ENCODE peak calls at places on chromosomes 2 and 18, in five cellular contexts. One of them, this sample, is unnamed.

GRCh38 chr2:180823546-180824141 is 156.8 kb upstream of the UBE2E3 start:
- DNase-seq in A549: no peak
- DNase-seq in vagina: no peak
- DNase-seq in upper lobe of left lung: no peak
- DNase-seq in adrenal gland: no peak
- DNase-seq in this sample: no peak

GRCh38 chr2:168169097-168169745 is 78.2 kb downstream of the STK39 start:
- DNase-seq in vagina: no peak
- DNase-seq in upper lobe of left lung: no peak
- DNase-seq in A549: no peak
- DNase-seq in adrenal gland: no peak
- DNase-seq in this sample: no peak

GRCh38 chr2:16554184-16554583 is 111.5 kb downstream of the CYRIA start:
- DNase-seq in A549: no peak
- DNase-seq in vagina: no peak
- DNase-seq in adrenal gland: no peak
- DNase-seq in upper lobe of left lung: no peak
- DNase-seq in this sample: no peak

GRCh38 chr2:221018262-221018661 is 553.8 kb downstream of the EPHA4 start:
- DNase-seq in upper lobe of left lung: no peak
- DNase-seq in A549: no peak
- DNase-seq in adrenal gland: no peak
- DNase-seq in vagina: no peak
- DNase-seq in this sample: no peak

GRCh38 chr2:63424329-63425078 is 163.8 kb downstream of the WDPCP start:
- DNase-seq in upper lobe of left lung: peak
- DNase-seq in vagina: no peak
- DNase-seq in A549: peak
- DNase-seq in adrenal gland: no peak
- DNase-seq in this sample: peak

GRCh38 chr18:9825571-9826073 is 60.2 kb upstream of the TXNDC2 start:
- DNase-seq in upper lobe of left lung: no peak
- DNase-seq in adrenal gland: peak
- DNase-seq in A549: peak
- DNase-seq in vagina: no peak
- DNase-seq in this sample: peak

GRCh38 chr2:218733615-218734021 is 23.0 kb downstream of the TTLL4 start:
- DNase-seq in A549: peak
- DNase-seq in adrenal gland: peak
- DNase-seq in upper lobe of left lung: no peak
- DNase-seq in vagina: no peak
- DNase-seq in this sample: no peak

GRCh38 chr2:239845968-239846367 is 179.2 kb downstream of the NDUFA10 start:
- DNase-seq in vagina: no peak
- DNase-seq in adrenal gland: no peak
- DNase-seq in A549: no peak
- DNase-seq in upper lobe of left lung: no peak
- DNase-seq in this sample: no peak

GRCh38 chr2:241514545-241514944 is 6.2 kb upstream of the STK25 start:
- DNase-seq in A549: no peak
- DNase-seq in vagina: no peak
- DNase-seq in upper lobe of left lung: no peak
- DNase-seq in adrenal gland: no peak
- DNase-seq in this sample: no peak

GRCh38 chr2:223563462-223563861 is 38.7 kb downstream of the SCG2 start:
- DNase-seq in upper lobe of left lung: no peak
- DNase-seq in A549: peak
- DNase-seq in vagina: no peak
- DNase-seq in adrenal gland: no peak
- DNase-seq in this sample: no peak

GRCh38 chr18:36321636-36322407 is 24.3 kb downstream of the FHOD3 start:
- DNase-seq in adrenal gland: no peak
- DNase-seq in vagina: peak
- DNase-seq in A549: no peak
- DNase-seq in upper lobe of left lung: no peak
- DNase-seq in this sample: no peak

GRCh38 chr2:55616509-55617159 is 788 bp downstream of the PPP4R3B start:
- DNase-seq in A549: peak
- DNase-seq in adrenal gland: peak
- DNase-seq in vagina: no peak
- DNase-seq in upper lobe of left lung: no peak
- DNase-seq in this sample: peak

GRCh38 chr2:220117010-220117409 is 489.6 kb downstream of the SLC4A3 start:
- DNase-seq in A549: no peak
- DNase-seq in vagina: no peak
- DNase-seq in adrenal gland: no peak
- DNase-seq in upper lobe of left lung: no peak
- DNase-seq in this sample: no peak

GRCh38 chr2:171798156-171798815 is 95.8 kb downstream of the SLC25A12 start:
- DNase-seq in adrenal gland: no peak
- DNase-seq in A549: no peak
- DNase-seq in upper lobe of left lung: no peak
- DNase-seq in vagina: no peak
- DNase-seq in this sample: no peak

GRCh38 chr2:237324446-237325236 is 89.3 kb downstream of the COL6A3 start:
- DNase-seq in vagina: peak
- DNase-seq in upper lobe of left lung: no peak
- DNase-seq in adrenal gland: peak
- DNase-seq in A549: no peak
- DNase-seq in this sample: no peak

GRCh38 chr2:9538000-9538507 is 17.6 kb downstream of the ADAM17 start:
- DNase-seq in A549: peak
- DNase-seq in vagina: no peak
- DNase-seq in adrenal gland: no peak
- DNase-seq in upper lobe of left lung: no peak
- DNase-seq in this sample: no peak

GRCh38 chr2:167761465-167762136 is 485.8 kb downstream of the STK39 start:
- DNase-seq in vagina: no peak
- DNase-seq in A549: no peak
- DNase-seq in adrenal gland: no peak
- DNase-seq in upper lobe of left lung: no peak
- DNase-seq in this sample: no peak

GRCh38 chr18:12406376-12407111 is 1.2 kb upstream of the PRELID3A start:
- DNase-seq in A549: no peak
- DNase-seq in adrenal gland: no peak
- DNase-seq in upper lobe of left lung: peak
- DNase-seq in vagina: no peak
- DNase-seq in this sample: no peak

GRCh38 chr18:44731866-44732555 is 51.3 kb downstream of the SETBP1 start:
- DNase-seq in vagina: no peak
- DNase-seq in upper lobe of left lung: no peak
- DNase-seq in A549: no peak
- DNase-seq in adrenal gland: no peak
- DNase-seq in this sample: no peak

GRCh38 chr18:1270081-1270480 is 365.4 kb downstream of the ADCYAP1 start:
- DNase-seq in upper lobe of left lung: no peak
- DNase-seq in vagina: no peak
- DNase-seq in A549: no peak
- DNase-seq in adrenal gland: no peak
- DNase-seq in this sample: no peak

GRCh38 chr2:226684563-226684959 is 115.1 kb downstream of the IRS1 start:
- DNase-seq in upper lobe of left lung: no peak
- DNase-seq in A549: no peak
- DNase-seq in adrenal gland: no peak
- DNase-seq in vagina: no peak
- DNase-seq in this sample: no peak

GRCh38 chr18:79511271-79511670 is 115.5 kb downstream of the NFATC1 start:
- DNase-seq in upper lobe of left lung: no peak
- DNase-seq in vagina: no peak
- DNase-seq in A549: no peak
- DNase-seq in adrenal gland: peak
- DNase-seq in this sample: no peak

GRCh38 chr2:226403360-226403759 is 396.3 kb downstream of the IRS1 start:
- DNase-seq in adrenal gland: no peak
- DNase-seq in upper lobe of left lung: no peak
- DNase-seq in A549: peak
- DNase-seq in vagina: no peak
- DNase-seq in this sample: no peak

GRCh38 chr2:59449264-59449663 is 1104.2 kb downstream of the BCL11A start:
- DNase-seq in upper lobe of left lung: no peak
- DNase-seq in A549: no peak
- DNase-seq in adrenal gland: no peak
- DNase-seq in vagina: no peak
- DNase-seq in this sample: peak

GRCh38 chr2:144548532-144549191 is 28.7 kb upstream of the ZEB2 start:
- DNase-seq in adrenal gland: no peak
- DNase-seq in upper lobe of left lung: no peak
- DNase-seq in A549: no peak
- DNase-seq in vagina: no peak
- DNase-seq in this sample: no peak

GRCh38 chr2:123359636-123360035 is 665.5 kb upstream of the CNTNAP5 start:
- DNase-seq in A549: no peak
- DNase-seq in vagina: no peak
- DNase-seq in upper lobe of left lung: no peak
- DNase-seq in adrenal gland: no peak
- DNase-seq in this sample: no peak

GRCh38 chr2:197309369-197310231 is 980 bp downstream of the ANKRD44 start:
- DNase-seq in vagina: no peak
- DNase-seq in upper lobe of left lung: no peak
- DNase-seq in A549: no peak
- DNase-seq in adrenal gland: peak
- DNase-seq in this sample: no peak

GRCh38 chr2:197311521-197312033 is 997 bp upstream of the ANKRD44 start:
- DNase-seq in upper lobe of left lung: no peak
- DNase-seq in adrenal gland: no peak
- DNase-seq in A549: no peak
- DNase-seq in vagina: no peak
- DNase-seq in this sample: no peak

GRCh38 chr2:197310940-197311485 is 433 bp upstream of the ANKRD44 start:
- DNase-seq in adrenal gland: no peak
- DNase-seq in vagina: no peak
- DNase-seq in upper lobe of left lung: no peak
- DNase-seq in A549: no peak
- DNase-seq in this sample: no peak

GRCh38 chr2:197308635-197309368 is 1.8 kb downstream of the ANKRD44 start:
- DNase-seq in adrenal gland: no peak
- DNase-seq in A549: no peak
- DNase-seq in vagina: no peak
- DNase-seq in upper lobe of left lung: no peak
- DNase-seq in this sample: no peak

DNA sequence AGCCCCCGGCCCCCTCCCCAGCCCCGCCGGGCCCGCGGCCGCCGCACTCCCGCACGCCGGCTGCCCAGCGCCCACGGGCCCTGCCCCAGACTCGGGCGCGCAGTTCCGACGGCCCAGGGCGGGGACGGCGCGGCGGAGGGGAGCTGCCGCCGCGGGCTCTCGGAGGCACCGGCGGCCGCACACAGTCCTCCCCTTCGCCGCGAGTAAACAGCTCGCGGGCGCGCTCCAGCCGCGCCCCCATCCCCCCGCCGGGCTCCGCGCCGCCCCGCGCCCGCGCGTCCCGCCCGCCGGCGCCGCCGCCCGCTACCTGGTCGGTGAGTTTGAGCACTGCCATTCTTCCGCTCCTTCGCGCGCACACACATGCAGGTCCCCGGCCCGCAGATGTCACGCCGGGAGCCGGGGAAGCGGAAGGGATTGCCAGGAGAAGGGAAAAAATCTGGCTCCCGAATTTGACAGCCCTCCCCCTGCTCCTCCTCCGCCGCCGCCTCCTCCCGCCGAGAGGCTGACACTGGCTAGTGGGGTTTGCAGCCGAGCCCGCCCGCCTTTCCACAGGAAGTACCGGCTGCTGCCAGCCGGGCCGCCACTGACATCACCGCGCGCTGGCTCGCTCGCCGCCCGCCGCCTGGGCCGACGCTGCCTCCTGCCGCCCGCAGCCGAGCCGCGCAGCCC is at the start of gene ANKRD44:
- DNase-seq in adrenal gland: peak
- DNase-seq in vagina: no peak
- DNase-seq in A549: peak
- DNase-seq in upper lobe of left lung: peak
- DNase-seq in this sample: peak
- TF ChIP-seq POLR2A in adrenal gland: no peak
- TF ChIP-seq POLR2A in vagina: peak
- TF ChIP-seq POLR2A in A549: peak
- TF ChIP-seq POLR2A in upper lobe of left lung: peak
- TF ChIP-seq POLR2A in this sample: no peak

DNA sequence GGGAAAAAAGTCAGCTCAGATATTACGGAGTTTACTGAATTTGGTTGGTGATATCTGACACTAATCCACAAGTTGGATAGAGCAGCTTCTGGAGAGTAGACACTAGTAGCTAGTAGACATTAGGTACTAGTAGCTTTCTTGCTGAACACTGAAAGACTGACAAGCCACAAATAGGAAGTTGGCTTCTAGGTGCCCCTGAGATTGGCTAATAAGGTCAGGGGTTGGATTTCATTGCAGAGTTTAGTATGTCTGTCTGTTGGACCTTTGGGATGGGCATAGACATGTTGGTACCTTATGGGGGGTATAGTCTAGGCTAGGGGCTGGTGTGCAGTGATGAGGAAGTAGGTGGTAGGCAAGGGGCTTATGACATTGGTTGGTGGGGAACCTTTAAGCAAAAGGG is 164.9 kb upstream of the LRRTM1 start:
- DNase-seq in vagina: no peak
- DNase-seq in upper lobe of left lung: no peak
- DNase-seq in adrenal gland: no peak
- DNase-seq in A549: no peak
- DNase-seq in this sample: no peak
- TF ChIP-seq POLR2A in vagina: no peak
- TF ChIP-seq POLR2A in upper lobe of left lung: no peak
- TF ChIP-seq POLR2A in adrenal gland: no peak
- TF ChIP-seq POLR2A in A549: no peak
- TF ChIP-seq POLR2A in this sample: no peak

DNA sequence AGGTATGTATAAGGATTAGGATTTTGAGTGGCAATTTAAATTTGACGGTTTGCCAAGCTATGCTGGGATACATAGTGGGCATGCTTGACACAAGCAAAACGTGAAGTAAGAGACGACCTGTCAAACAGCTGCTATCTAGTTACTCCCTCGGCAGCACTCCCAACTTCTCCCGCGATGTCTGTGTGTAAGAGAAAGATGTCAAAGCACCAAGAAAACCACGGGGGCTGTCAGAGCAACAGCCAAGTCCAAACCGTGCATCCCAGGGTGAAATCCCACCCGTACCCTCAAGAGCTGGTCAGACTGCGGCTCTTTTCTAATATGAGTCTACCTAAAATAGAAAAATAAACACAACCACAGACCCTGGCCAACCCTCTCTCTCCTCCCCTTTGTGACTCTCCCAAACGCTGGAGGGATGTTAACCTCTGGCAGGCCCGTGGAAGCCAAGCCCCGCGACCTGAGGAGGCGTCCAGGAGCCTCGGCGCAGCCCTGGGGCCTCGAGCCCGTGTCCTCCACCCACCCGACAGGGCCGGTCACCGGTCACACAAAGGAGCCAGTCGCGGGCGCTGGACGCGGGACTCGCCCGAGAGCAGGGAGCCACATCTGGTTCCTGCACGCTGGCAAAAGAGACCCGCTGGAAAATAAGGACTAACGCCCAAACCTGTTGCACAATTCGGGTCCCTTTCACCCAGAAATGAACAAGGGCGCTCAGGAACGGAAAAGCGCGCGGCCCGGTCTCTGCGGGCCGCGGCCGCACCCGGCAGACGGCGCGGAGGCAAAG is 983 bp downstream of the SESTD1 start:
- DNase-seq in adrenal gland: peak
- DNase-seq in A549: peak
- DNase-seq in vagina: no peak
- DNase-seq in upper lobe of left lung: peak
- DNase-seq in this sample: peak
- TF ChIP-seq POLR2A in adrenal gland: no peak
- TF ChIP-seq POLR2A in A549: no peak
- TF ChIP-seq POLR2A in vagina: no peak
- TF ChIP-seq POLR2A in upper lobe of left lung: no peak
- TF ChIP-seq POLR2A in this sample: no peak

GRCh38 chr2:190683802-190684201 is 34.9 kb downstream of the NAB1 start:
- DNase-seq in adrenal gland: no peak
- DNase-seq in A549: no peak
- DNase-seq in upper lobe of left lung: no peak
- DNase-seq in vagina: no peak
- DNase-seq in this sample: no peak
- TF ChIP-seq POLR2A in adrenal gland: no peak
- TF ChIP-seq POLR2A in A549: no peak
- TF ChIP-seq POLR2A in upper lobe of left lung: no peak
- TF ChIP-seq POLR2A in vagina: no peak
- TF ChIP-seq POLR2A in this sample: no peak